ENCODE peak calls at places on chromosome 4, in ten cellular contexts. X is HFF-Myc; N is HT1080; P is fibroblast of lung; O is GM13976; V is GM20000; H is astrocyte of the spinal cord; Q is stimulated activated CD4-positive, alpha-beta T cell treated with anti-CD3 and anti-CD28 coated beads, Interleukin-4, amount 100 ng/mL, for 1 hour; T is right atrium auricular region; Z is activated CD4-positive, alpha-beta T cell treated with anti-CD3 and anti-CD28 coated beads, Interleukin-2, amount 50 U/mL, for 48 hours. L is an unnamed sample.

GRCh38 chr4:26141101-26141830 is 179.5 kb upstream of the RBPJ start:
- DNase-seq in P (peak), O (no peak), N (no peak), V (no peak), Q (no peak), X (no peak), Z (no peak), T (no peak), H (peak), L (peak)

GRCh38 chr4:58166496-58166895 is 1056.3 kb upstream of the IGFBP7 start:
- DNase-seq in Q (no peak), N (no peak), X (no peak), Z (no peak), P (no peak), V (no peak), T (no peak), H (no peak), O (no peak), L (no peak)

GRCh38 chr4:105765690-105766407 is 57.3 kb downstream of the GSTCD start:
- DNase-seq in T (no peak), O (no peak), V (no peak), Z (no peak), H (peak), X (peak), Q (no peak), P (peak), N (peak), L (no peak)

GRCh38 chr4:105158837-105159236 is 12.2 kb downstream of the TET2 start:
- DNase-seq in Q (no peak), X (no peak), Z (no peak), N (no peak), T (no peak), P (peak), V (no peak), O (no peak), H (no peak), L (no peak)

GRCh38 chr4:110249687-110250387 is 51.4 kb upstream of the ELOVL6 start:
- DNase-seq in V (no peak), H (no peak), Q (no peak), T (no peak), Z (no peak), P (no peak), N (no peak), X (no peak), O (no peak), L (no peak)

GRCh38 chr4:75745192-75745591 is 20.8 kb downstream of the USO1 start:
- DNase-seq in H (peak), O (no peak), V (no peak), T (no peak), N (peak), Z (no peak), P (peak), X (no peak), Q (no peak), L (no peak)

GRCh38 chr4:7333024-7333780 is 101.5 kb downstream of the PSAPL1 start:
- DNase-seq in Z (no peak), O (no peak), Q (no peak), T (no peak), X (no peak), P (no peak), V (no peak), H (no peak), N (no peak), L (no peak)

GRCh38 chr4:35934370-35934981 is 309.8 kb downstream of the ARAP2 start:
- DNase-seq in Z (no peak), Q (no peak), H (peak), X (peak), T (no peak), N (peak), P (peak), V (peak), O (no peak), L (peak)

GRCh38 chr4:128853741-128854140 is 44.2 kb downstream of the JADE1 start:
- DNase-seq in Q (no peak), X (no peak), N (no peak), V (no peak), O (no peak), P (no peak), Z (no peak), T (no peak), H (peak), L (no peak)

GRCh38 chr4:26885912-26886274 is 25.3 kb downstream of the STIM2 start:
- DNase-seq in X (no peak), T (no peak), O (peak), Z (no peak), Q (no peak), P (no peak), H (no peak), N (no peak), V (peak), L (no peak)

GRCh38 chr4:165715989-165716388 is 157.0 kb upstream of the TLL1 start:
- DNase-seq in Q (no peak), P (no peak), X (no peak), V (no peak), T (no peak), O (no peak), H (peak), Z (no peak), N (peak), L (no peak)

GRCh38 chr4:80206541-80207171 is 9.4 kb downstream of the PRDM8 start:
- DNase-seq in N (no peak), O (no peak), V (no peak), X (no peak), H (no peak), Z (no peak), Q (no peak), P (no peak), T (peak), L (no peak)

GRCh38 chr4:138632856-138633255 is 382.7 kb upstream of the NOCT start:
- DNase-seq in O (no peak), V (no peak), P (no peak), X (no peak), Q (no peak), H (no peak), N (peak), Z (no peak), T (no peak), L (no peak)

GRCh38 chr4:92969650-92970370 is 666.0 kb downstream of the GRID2 start:
- DNase-seq in X (peak), O (no peak), N (peak), T (no peak), V (no peak), H (peak), Z (no peak), Q (no peak), P (peak), L (no peak)

GRCh38 chr4:2412534-2412884 is 5.9 kb downstream of the ZFYVE28 start:
- DNase-seq in O (peak), H (no peak), T (no peak), V (peak), Q (peak), N (no peak), X (no peak), Z (peak), P (no peak), L (no peak)

GRCh38 chr4:92021788-92022187 is 282.0 kb upstream of the GRID2 start:
- DNase-seq in O (no peak), N (no peak), X (no peak), H (no peak), V (no peak), Q (no peak), T (no peak), Z (no peak), P (no peak), L (no peak)

GRCh38 chr4:187236491-187236890 is 512.8 kb upstream of the FAT1 start:
- DNase-seq in Z (no peak), X (peak), V (no peak), T (no peak), O (no peak), N (peak), P (peak), Q (no peak), H (peak), L (no peak)

GRCh38 chr4:72767903-72768817 is 199.1 kb upstream of the ADAMTS3 start:
- DNase-seq in V (no peak), P (peak), X (peak), T (no peak), H (peak), N (peak), Z (no peak), Q (no peak), O (no peak), L (no peak)

GRCh38 chr4:2077537-2078460 is 18.7 kb downstream of the NAT8L start:
- DNase-seq in O (no peak), Z (no peak), Q (no peak), T (no peak), X (no peak), V (peak), H (no peak), P (no peak), N (no peak), L (no peak)

GRCh38 chr4:82691431-82691830 is 107.2 kb downstream of the SCD5 start:
- DNase-seq in O (no peak), P (no peak), X (no peak), T (no peak), Q (no peak), Z (no peak), V (no peak), H (no peak), N (no peak), L (no peak)

L was measured in retina.